ENCODE peak calls at places on chromosome 21, in six cellular contexts. One of them, this sample, is unnamed.

GRCh38 chr21:45328198-45329087 is 40.7 kb upstream of the POFUT2 start:
- DNase-seq in RWPE1: no peak
- DNase-seq in pancreas: no peak
- DNase-seq in HFFc6: no peak
- DNase-seq in omental fat pad: no peak
- DNase-seq in GM12865: no peak
- DNase-seq in this sample: no peak

GRCh38 chr21:34548782-34549376 is 36.9 kb upstream of the KCNE1 start:
- DNase-seq in RWPE1: no peak
- DNase-seq in pancreas: no peak
- DNase-seq in HFFc6: no peak
- DNase-seq in omental fat pad: no peak
- DNase-seq in GM12865: no peak
- DNase-seq in this sample: no peak

GRCh38 chr21:45534591-45535331 is 7.5 kb downstream of the SLC19A1 start:
- DNase-seq in RWPE1: no peak
- DNase-seq in pancreas: peak; percentile 22
- DNase-seq in HFFc6: no peak
- DNase-seq in omental fat pad: no peak
- DNase-seq in GM12865: no peak
- DNase-seq in this sample: no peak

GRCh38 chr21:43893536-43894205 is 28.6 kb downstream of the AGPAT3 start:
- DNase-seq in RWPE1: no peak
- DNase-seq in pancreas: no peak
- DNase-seq in HFFc6: no peak
- DNase-seq in omental fat pad: no peak
- DNase-seq in GM12865: peak; percentile 82
- DNase-seq in this sample: no peak

GRCh38 chr21:17537299-17537698 is 24.5 kb downstream of the CXADR start:
- DNase-seq in RWPE1: peak; percentile 56
- DNase-seq in pancreas: no peak
- DNase-seq in HFFc6: peak; percentile 2
- DNase-seq in omental fat pad: no peak
- DNase-seq in GM12865: no peak
- DNase-seq in this sample: no peak

GRCh38 chr21:33261635-33262034 is 4.5 kb upstream of the IL10RB start:
- DNase-seq in RWPE1: no peak
- DNase-seq in pancreas: no peak
- DNase-seq in HFFc6: peak; percentile 38
- DNase-seq in omental fat pad: no peak
- DNase-seq in GM12865: peak; percentile 57
- DNase-seq in this sample: no peak

GRCh38 chr21:14995695-14996490 is 68.9 kb downstream of the NRIP1 start:
- DNase-seq in RWPE1: no peak
- DNase-seq in pancreas: no peak
- DNase-seq in HFFc6: peak; percentile 26
- DNase-seq in omental fat pad: no peak
- DNase-seq in GM12865: no peak
- DNase-seq in this sample: no peak

GRCh38 chr21:42590431-42591131 is 62.8 kb upstream of the PDE9A start:
- DNase-seq in RWPE1: no peak
- DNase-seq in pancreas: no peak
- DNase-seq in HFFc6: no peak
- DNase-seq in omental fat pad: no peak
- DNase-seq in GM12865: no peak
- DNase-seq in this sample: no peak

GRCh38 chr21:43193651-43194302 is 25.0 kb downstream of the CRYAA start:
- DNase-seq in RWPE1: peak; percentile 82
- DNase-seq in pancreas: no peak
- DNase-seq in HFFc6: peak; percentile 61
- DNase-seq in omental fat pad: no peak
- DNase-seq in GM12865: peak; percentile 52
- DNase-seq in this sample: no peak

DNA sequence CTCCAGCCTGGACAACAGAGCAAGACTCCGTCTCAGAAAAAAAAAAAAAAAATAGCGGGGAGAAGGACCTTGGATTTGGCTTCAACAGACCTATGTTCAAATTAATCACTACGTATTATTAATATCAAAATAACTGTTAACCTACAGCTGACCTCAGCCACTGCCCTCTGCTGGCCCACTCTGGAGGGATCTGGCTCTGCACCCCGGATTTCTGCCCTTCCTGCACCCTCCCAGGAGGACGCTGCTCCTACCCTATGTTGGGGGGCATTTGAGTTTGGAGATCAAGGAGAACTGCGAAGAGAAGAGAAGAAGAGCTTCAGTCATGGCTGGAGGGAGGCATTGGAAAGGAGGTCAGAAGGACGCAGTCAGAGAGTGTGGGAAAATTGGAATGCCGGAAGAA is 96.7 kb downstream of the PSMG1 start:
- DNase-seq in RWPE1: no peak
- DNase-seq in pancreas: no peak
- DNase-seq in HFFc6: no peak
- DNase-seq in omental fat pad: no peak
- DNase-seq in GM12865: no peak
- DNase-seq in this sample: no peak
- TF ChIP-seq CTCF in RWPE1: no peak
- TF ChIP-seq CTCF in pancreas: no peak
- TF ChIP-seq CTCF in HFFc6: peak; percentile 49
- TF ChIP-seq CTCF in omental fat pad: no peak
- TF ChIP-seq CTCF in GM12865: peak; percentile 5
- TF ChIP-seq CTCF in this sample: peak; percentile 2

DNA sequence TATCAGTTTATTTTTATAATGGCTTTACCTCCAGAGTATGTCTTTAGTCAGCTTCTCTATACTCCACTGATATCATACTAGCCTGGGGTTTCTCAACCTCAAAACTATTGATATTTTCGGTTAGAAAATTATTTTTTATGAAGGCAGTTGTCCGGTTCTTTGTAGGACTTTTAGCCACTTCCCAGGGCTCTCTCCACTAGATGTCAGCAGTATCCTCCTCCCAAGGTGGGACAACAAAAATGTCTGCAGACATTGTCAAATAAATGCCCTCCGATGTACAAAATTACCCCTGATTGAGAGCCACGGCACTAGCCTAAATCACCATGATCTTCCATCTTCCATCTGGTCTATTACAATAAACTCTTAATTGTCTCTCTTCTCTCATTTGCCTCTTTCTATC is 4.1 kb upstream of the GRIK1 start:
- DNase-seq in RWPE1: no peak
- DNase-seq in pancreas: no peak
- DNase-seq in HFFc6: no peak
- DNase-seq in omental fat pad: no peak
- DNase-seq in GM12865: peak; percentile 4
- DNase-seq in this sample: no peak
- TF ChIP-seq CTCF in RWPE1: peak; percentile 31
- TF ChIP-seq CTCF in pancreas: no peak
- TF ChIP-seq CTCF in HFFc6: no peak
- TF ChIP-seq CTCF in omental fat pad: no peak
- TF ChIP-seq CTCF in GM12865: no peak
- TF ChIP-seq CTCF in this sample: no peak

GRCh38 chr21:39441502-39442475 is 3.8 kb downstream of the LCA5L start:
- DNase-seq in RWPE1: peak; percentile 48
- DNase-seq in pancreas: no peak
- DNase-seq in HFFc6: peak; percentile 63
- DNase-seq in omental fat pad: no peak
- DNase-seq in GM12865: peak; percentile 62
- DNase-seq in this sample: no peak

GRCh38 chr21:39444406-39445145 is 1.0 kb downstream of the LCA5L start:
- DNase-seq in RWPE1: peak; percentile 10
- DNase-seq in pancreas: no peak
- DNase-seq in HFFc6: peak; percentile 53
- DNase-seq in omental fat pad: no peak
- DNase-seq in GM12865: no peak
- DNase-seq in this sample: no peak

GRCh38 chr21:39447264-39447663 is 1.7 kb upstream of the LCA5L start:
- DNase-seq in RWPE1: no peak
- DNase-seq in pancreas: no peak
- DNase-seq in HFFc6: no peak
- DNase-seq in omental fat pad: no peak
- DNase-seq in GM12865: no peak
- DNase-seq in this sample: no peak

GRCh38 chr21:39451332-39452206 is at the start of gene SH3BGR:
- DNase-seq in RWPE1: peak; percentile 13
- DNase-seq in pancreas: peak; percentile 74
- DNase-seq in HFFc6: no peak
- DNase-seq in omental fat pad: no peak
- DNase-seq in GM12865: no peak
- DNase-seq in this sample: no peak

GRCh38 chr21:39445339-39446269 is at the start of gene LCA5L:
- DNase-seq in RWPE1: peak; percentile 96
- DNase-seq in pancreas: peak; percentile 96
- DNase-seq in HFFc6: peak; percentile 82
- DNase-seq in omental fat pad: peak; percentile 62
- DNase-seq in GM12865: peak; percentile 96
- DNase-seq in this sample: peak; percentile 71
- TF ChIP-seq CTCF in RWPE1: peak; percentile 8
- TF ChIP-seq CTCF in pancreas: no peak
- TF ChIP-seq CTCF in HFFc6: peak; percentile 42
- TF ChIP-seq CTCF in omental fat pad: no peak
- TF ChIP-seq CTCF in GM12865: peak; percentile 9
- TF ChIP-seq CTCF in this sample: peak; percentile 24

DNA sequence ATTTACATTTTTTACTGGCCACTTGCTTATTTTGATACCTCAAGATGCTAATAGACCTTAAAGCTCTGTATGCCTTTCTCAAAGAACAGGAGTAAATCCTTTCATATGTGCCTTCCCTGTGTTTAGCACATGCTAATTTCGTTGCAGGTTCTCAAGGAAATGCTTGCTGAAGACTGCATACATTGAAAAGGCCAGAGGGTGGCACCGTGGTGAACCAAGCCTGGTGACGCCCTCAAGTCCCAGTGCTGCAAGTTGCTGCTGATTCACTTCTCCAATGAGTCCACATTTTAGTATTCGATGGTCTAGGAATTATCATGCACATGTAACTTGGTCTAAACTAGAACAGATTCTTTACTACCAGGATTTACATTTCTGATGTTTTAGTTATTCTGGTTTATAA is 94.1 kb downstream of the CLDN17 start:
- DNase-seq in RWPE1: peak; percentile 44
- DNase-seq in pancreas: no peak
- DNase-seq in HFFc6: no peak
- DNase-seq in omental fat pad: no peak
- DNase-seq in GM12865: peak; percentile 7
- DNase-seq in this sample: no peak
- TF ChIP-seq CTCF in RWPE1: peak; percentile 33
- TF ChIP-seq CTCF in pancreas: peak; percentile 10
- TF ChIP-seq CTCF in HFFc6: no peak
- TF ChIP-seq CTCF in omental fat pad: no peak
- TF ChIP-seq CTCF in GM12865: no peak
- TF ChIP-seq CTCF in this sample: no peak

GRCh38 chr21:39913651-39914145 is 46.5 kb downstream of the PCP4 start:
- DNase-seq in RWPE1: no peak
- DNase-seq in pancreas: no peak
- DNase-seq in HFFc6: no peak
- DNase-seq in omental fat pad: no peak
- DNase-seq in GM12865: no peak
- DNase-seq in this sample: no peak

GRCh38 chr21:39908265-39908923 is 41.2 kb downstream of the PCP4 start:
- DNase-seq in RWPE1: no peak
- DNase-seq in pancreas: no peak
- DNase-seq in HFFc6: no peak
- DNase-seq in omental fat pad: no peak
- DNase-seq in GM12865: no peak
- DNase-seq in this sample: no peak

GRCh38 chr21:39911792-39912191 is 44.6 kb downstream of the PCP4 start:
- DNase-seq in RWPE1: no peak
- DNase-seq in pancreas: no peak
- DNase-seq in HFFc6: no peak
- DNase-seq in omental fat pad: no peak
- DNase-seq in GM12865: no peak
- DNase-seq in this sample: no peak

GRCh38 chr21:39915881-39916280 is 48.6 kb downstream of the PCP4 start:
- DNase-seq in RWPE1: no peak
- DNase-seq in pancreas: no peak
- DNase-seq in HFFc6: no peak
- DNase-seq in omental fat pad: no peak
- DNase-seq in GM12865: no peak
- DNase-seq in this sample: no peak

GRCh38 chr21:39911286-39911685 is 44.0 kb downstream of the PCP4 start:
- DNase-seq in RWPE1: no peak
- DNase-seq in pancreas: no peak
- DNase-seq in HFFc6: no peak
- DNase-seq in omental fat pad: no peak
- DNase-seq in GM12865: no peak
- DNase-seq in this sample: no peak
- TF ChIP-seq CTCF in RWPE1: no peak
- TF ChIP-seq CTCF in pancreas: no peak
- TF ChIP-seq CTCF in HFFc6: peak; percentile 37
- TF ChIP-seq CTCF in omental fat pad: no peak
- TF ChIP-seq CTCF in GM12865: no peak
- TF ChIP-seq CTCF in this sample: no peak

GRCh38 chr21:23394458-23394857 is 2212.8 kb downstream of the MRPL39 start:
- DNase-seq in RWPE1: no peak
- DNase-seq in pancreas: no peak
- DNase-seq in HFFc6: no peak
- DNase-seq in omental fat pad: no peak
- DNase-seq in GM12865: no peak
- DNase-seq in this sample: no peak
- TF ChIP-seq CTCF in RWPE1: no peak
- TF ChIP-seq CTCF in pancreas: no peak
- TF ChIP-seq CTCF in HFFc6: no peak
- TF ChIP-seq CTCF in omental fat pad: no peak
- TF ChIP-seq CTCF in GM12865: no peak
- TF ChIP-seq CTCF in this sample: no peak

This sample was measured in AG09319.